ENCODE peak calls at places on chromosomes 1 and 21, in four cellular contexts. Q is hepatocyte, S is PC-9, L is A549. J is an unnamed sample.

GRCh38 chr1:59601032-59601431 is 213.7 kb upstream of the HOOK1 start:
- DNase-seq in Q (no peak), S (no peak), L (no peak), J (peak)

GRCh38 chr1:153728305-153729066 is 636 bp downstream of the INTS3 start:
- DNase-seq in Q (peak), S (peak), L (peak), J (no peak)

GRCh38 chr1:13456894-13457532 is 46.8 kb downstream of the PRAMEF20 start:
- DNase-seq in Q (peak), S (no peak), L (no peak), J (no peak)

GRCh38 chr1:202623075-202623474 is 87.2 kb downstream of the SYT2 start:
- DNase-seq in Q (peak), S (no peak), L (peak), J (no peak)

GRCh38 chr1:64421377-64421776 is 48.6 kb upstream of the CACHD1 start:
- DNase-seq in Q (no peak), S (no peak), L (no peak), J (no peak)

GRCh38 chr1:44035726-44036408 is 4.6 kb upstream of the SLC6A9 start:
- DNase-seq in Q (peak), S (no peak), L (no peak), J (no peak)

GRCh38 chr1:89842547-89843278 is 21.9 kb downstream of the LRRC8D start:
- DNase-seq in Q (peak), S (peak), L (no peak), J (no peak)

GRCh38 chr1:103250441-103250861 is 142.1 kb upstream of the COL11A1 start:
- DNase-seq in Q (peak), S (peak), L (peak), J (peak)

GRCh38 chr1:93395195-93395594 is 49.5 kb downstream of the DR1 start:
- DNase-seq in Q (no peak), S (no peak), L (no peak), J (no peak)

GRCh38 chr1:211281322-211282022 is 22.3 kb downstream of the RCOR3 start:
- DNase-seq in Q (no peak), S (no peak), L (peak), J (no peak)

GRCh38 chr1:9805006-9805526 is 18.7 kb downstream of the CLSTN1 start:
- DNase-seq in Q (no peak), S (no peak), L (no peak), J (no peak)

GRCh38 chr1:79695133-79695532 is 688.6 kb upstream of the ADGRL4 start:
- DNase-seq in Q (no peak), S (no peak), L (no peak), J (no peak)

GRCh38 chr1:211517006-211517405 is 25.0 kb upstream of the RD3 start:
- DNase-seq in Q (peak), S (peak), L (peak), J (no peak)

GRCh38 chr1:16276302-16277020 is 39.5 kb upstream of the CPLANE2 start:
- DNase-seq in Q (no peak), S (no peak), L (no peak), J (no peak)

GRCh38 chr21:30227633-30228404 is 11.9 kb upstream of the CLDN8 start:
- DNase-seq in Q (peak), S (peak), L (peak), J (peak)

GRCh38 chr1:38046333-38046883 is at the start of gene POU3F1:
- DNase-seq in Q (no peak), S (no peak), L (no peak), J (no peak)

GRCh38 chr1:61960999-61961398 is 218.7 kb downstream of the PATJ start:
- DNase-seq in Q (no peak), S (no peak), L (no peak), J (no peak)

GRCh38 chr1:161079436-161080110 is 9.8 kb downstream of the NECTIN4 start:
- DNase-seq in Q (no peak), S (no peak), L (no peak), J (no peak)

GRCh38 chr1:68384872-68385390 is 64.8 kb downstream of the RPE65 start:
- DNase-seq in Q (no peak), S (peak), L (no peak), J (peak)

GRCh38 chr1:182164273-182164672 is 102.8 kb upstream of the ZNF648 start:
- DNase-seq in Q (no peak), S (no peak), L (no peak), J (no peak)

GRCh38 chr21:42429856-42430255 is 26.2 kb downstream of the UBASH3A start:
- DNase-seq in Q (peak), S (no peak), L (no peak), J (no peak)

GRCh38 chr1:44305962-44306422 is 49.1 kb downstream of the ERI3 start:
- DNase-seq in Q (no peak), S (no peak), L (no peak), J (no peak)

GRCh38 chr1:218171302-218171893 is 113.7 kb upstream of the RRP15 start:
- DNase-seq in Q (peak), S (no peak), L (peak), J (peak)

GRCh38 chr1:193590102-193590501 is 403.7 kb upstream of the B3GALT2 start:
- DNase-seq in Q (no peak), S (no peak), L (no peak), J (no peak)

GRCh38 chr1:19477284-19478240 is 7.8 kb downstream of the CAPZB start:
- DNase-seq in Q (no peak), S (no peak), L (no peak), J (no peak)
- H3K4me3 ChIP-seq in Q (no peak), S (no peak), L (no peak), J (no peak)

GRCh38 chr1:55546553-55546952 is 331.4 kb upstream of the USP24 start:
- DNase-seq in Q (no peak), S (no peak), L (no peak), J (no peak)
- TF ChIP-seq CTCF in Q (no peak), S (no peak), L (no peak), J (no peak)

DNA sequence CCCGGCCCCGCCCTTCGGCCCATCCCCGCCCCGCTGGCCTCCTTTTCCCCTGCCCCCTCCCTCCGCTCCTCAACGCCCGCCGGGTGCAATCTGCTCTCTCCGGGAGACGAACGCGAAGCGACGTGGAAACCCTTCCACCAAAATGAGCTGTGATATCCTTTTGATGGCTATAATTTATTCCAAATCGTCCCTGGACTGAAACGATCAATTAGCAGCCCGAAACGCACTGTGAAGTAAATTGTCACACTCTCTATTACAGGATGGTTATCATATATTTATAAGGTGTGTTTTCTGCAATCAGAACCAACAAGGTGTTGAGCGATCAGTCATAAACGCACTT is 134.6 kb upstream of the BARHL2 start:
- DNase-seq in Q (no peak), S (no peak), L (no peak), J (no peak)
- H3K4me3 ChIP-seq in Q (peak), S (peak), L (peak), J (peak)

GRCh38 chr1:169070958-169071357 is 35.5 kb upstream of the ATP1B1 start:
- DNase-seq in Q (no peak), S (no peak), L (no peak), J (no peak)
- TF ChIP-seq CTCF in Q (no peak), S (no peak), L (no peak), J (no peak)

GRCh38 chr1:31580513-31580870 is 4.2 kb downstream of the TINAGL1 start:
- DNase-seq in Q (no peak), S (no peak), L (no peak), J (no peak)
- H3K4me3 ChIP-seq in Q (no peak), S (peak), L (no peak), J (no peak)

DNA sequence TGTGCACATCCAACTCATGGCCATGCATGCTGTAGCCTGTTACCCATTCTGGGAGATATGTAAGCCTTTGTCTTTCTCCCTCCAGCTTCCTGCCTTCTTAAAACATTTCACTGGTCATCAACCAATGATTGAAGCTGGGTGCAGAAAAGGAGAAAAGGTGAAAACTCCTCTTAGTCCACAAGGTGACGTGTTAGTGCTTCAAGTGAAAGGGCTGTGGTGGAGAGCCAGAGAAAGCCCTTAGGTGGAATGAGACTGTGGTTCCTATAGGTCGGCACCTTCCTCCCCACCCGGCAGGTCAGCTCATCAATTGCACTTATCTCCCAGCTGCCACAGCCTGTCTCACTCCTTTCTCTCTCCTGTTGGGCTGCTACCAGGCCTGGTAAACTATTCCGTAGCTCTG is 30.4 kb downstream of the ERG start:
- DNase-seq in Q (no peak), S (no peak), L (no peak), J (no peak)
- TF ChIP-seq CTCF in Q (no peak), S (no peak), L (no peak), J (no peak)

DNA sequence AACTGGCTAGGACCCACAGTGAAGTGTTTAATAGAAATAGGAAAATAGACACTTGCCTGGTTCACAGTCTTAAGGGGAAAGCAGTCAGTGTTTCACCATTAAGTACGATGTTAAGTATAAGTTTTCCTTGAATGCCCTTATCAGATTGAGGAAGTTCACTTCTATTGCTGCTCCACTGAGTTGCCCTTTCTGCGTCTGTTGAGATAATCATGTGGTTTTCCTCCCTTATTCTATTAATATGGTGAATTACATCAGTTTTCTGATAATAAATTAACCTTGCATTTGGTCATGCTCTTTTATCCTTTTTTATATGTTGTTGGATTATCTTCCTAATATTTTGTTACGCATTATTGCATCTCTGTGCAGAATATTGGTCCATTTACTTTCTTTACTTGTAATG is 21.4 kb downstream of the UTS2 start:
- DNase-seq in Q (no peak), S (no peak), L (no peak), J (no peak)
- H3K4me3 ChIP-seq in Q (no peak), S (no peak), L (no peak), J (no peak)

GRCh38 chr1:166538646-166539045 is 300.6 kb upstream of the POGK start:
- DNase-seq in Q (no peak), S (no peak), L (no peak), J (no peak)

GRCh38 chr1:166544561-166544960 is 294.7 kb upstream of the POGK start:
- DNase-seq in Q (no peak), S (no peak), L (no peak), J (no peak)

GRCh38 chr1:166544036-166544435 is 295.2 kb upstream of the POGK start:
- DNase-seq in Q (no peak), S (no peak), L (no peak), J (no peak)
- TF ChIP-seq CTCF in Q (no peak), S (no peak), L (no peak), J (no peak)